ENCODE peak calls at places on chromosomes 4 and X, in four cellular contexts. S is NB4, H is upper lobe of right lung, R is neural progenitor cell. C is an unnamed sample.

GRCh38 chr4:120691106-120691505 is 231.4 kb downstream of the PRDM5 start:
- DNase-seq in S (no peak), H (no peak), R (no peak), C (no peak)

GRCh38 chr4:150619032-150619431 is 37.1 kb downstream of the MAB21L2 start:
- DNase-seq in S (no peak), H (no peak), R (no peak), C (peak)

GRCh38 chrX:15404712-15405111 is 20.5 kb upstream of the VEGFD start:
- DNase-seq in S (peak), H (no peak), R (no peak), C (peak)

GRCh38 chrX:53684415-53685192 is 1.9 kb downstream of the HUWE1 start:
- DNase-seq in S (no peak), H (no peak), R (no peak), C (no peak)

GRCh38 chr4:176883108-176883550 is 90.4 kb upstream of the VEGFC start:
- DNase-seq in S (no peak), H (no peak), R (no peak), C (peak)

GRCh38 chrX:2137882-2138281 is 362.9 kb downstream of the DHRSX start:
- DNase-seq in S (no peak), H (no peak), R (no peak), C (no peak)

GRCh38 chr4:73414936-73415271 is 10.8 kb downstream of the ALB start:
- DNase-seq in S (no peak), H (no peak), R (no peak), C (no peak)

GRCh38 chr4:76883147-76883546 is 14.8 kb downstream of the SOWAHB start:
- DNase-seq in S (no peak), H (no peak), R (no peak), C (peak)

GRCh38 chrX:15413101-15413500 is 28.9 kb upstream of the VEGFD start:
- DNase-seq in S (no peak), H (no peak), R (peak), C (no peak)

GRCh38 chr4:26088433-26088928 is 174.5 kb downstream of the SMIM20 start:
- DNase-seq in S (peak), H (no peak), R (no peak), C (peak)

GRCh38 chrX:100864967-100865366 is 9.2 kb downstream of the NOX1 start:
- DNase-seq in S (no peak), H (no peak), R (no peak), C (peak)

GRCh38 chr4:36177946-36178345 is 66.4 kb downstream of the ARAP2 start:
- DNase-seq in S (no peak), H (no peak), R (no peak), C (no peak)

GRCh38 chr4:188145626-188146025 is 6.4 kb downstream of the TRIML1 start:
- DNase-seq in S (no peak), H (no peak), R (no peak), C (no peak)

GRCh38 chrX:72576161-72576896 is 3.7 kb upstream of the HDAC8 start:
- DNase-seq in S (peak), H (no peak), R (no peak), C (peak)

GRCh38 chr4:19947349-19947748 is 304.4 kb upstream of the SLIT2 start:
- DNase-seq in S (no peak), H (no peak), R (no peak), C (peak)

GRCh38 chr4:25190407-25190806 is 30.2 kb upstream of the SEPSECS start:
- DNase-seq in S (no peak), H (no peak), R (no peak), C (no peak)

GRCh38 chr4:183360161-183360919 is 38.1 kb upstream of the CLDN24 start:
- DNase-seq in S (peak), H (peak), R (no peak), C (peak)

GRCh38 chr4:37641352-37641751 is 44.8 kb downstream of the RELL1 start:
- DNase-seq in S (no peak), H (no peak), R (no peak), C (no peak)

GRCh38 chrX:107725761-107726555 is 49.6 kb downstream of the TSC22D3 start:
- DNase-seq in S (no peak), H (no peak), R (no peak), C (no peak)

GRCh38 chr4:26346203-26346620 is 25.4 kb downstream of the RBPJ start:
- DNase-seq in S (no peak), H (no peak), R (peak), C (peak)

GRCh38 chrX:135520022-135520552 is 373 bp upstream of the INTS6L start:
- DNase-seq in S (no peak), H (no peak), R (peak), C (peak)

GRCh38 chr4:3525532-3526430 is 6.4 kb downstream of the LRPAP1 start:
- DNase-seq in S (no peak), H (peak), R (no peak), C (no peak)

GRCh38 chrX:128781506-128781905 is 729.3 kb upstream of the ACTRT1 start:
- DNase-seq in S (peak), H (no peak), R (peak), C (no peak)

GRCh38 chrX:40527543-40527942 is 53.2 kb upstream of the ATP6AP2 start:
- DNase-seq in S (no peak), H (no peak), R (no peak), C (no peak)

GRCh38 chrX:44223150-44223549 is 120.3 kb downstream of the EFHC2 start:
- DNase-seq in S (no peak), H (no peak), R (no peak), C (peak)

GRCh38 chr4:40579983-40580382 is 49.7 kb downstream of the RBM47 start:
- DNase-seq in S (no peak), H (no peak), R (no peak), C (peak)

GRCh38 chrX:18964880-18965279 is 19.0 kb downstream of the PHKA2 start:
- DNase-seq in S (no peak), H (no peak), R (no peak), C (no peak)

GRCh38 chrX:154549766-154550165 is 2.3 kb downstream of the IKBKG start:
- DNase-seq in S (no peak), H (no peak), R (no peak), C (no peak)

GRCh38 chr4:77538574-77539157 is 67.0 kb upstream of the CXCL13 start:
- DNase-seq in S (no peak), H (no peak), R (no peak), C (peak)

GRCh38 chrX:14829643-14830042 is 43.2 kb downstream of the FANCB start:
- DNase-seq in S (no peak), H (no peak), R (no peak), C (no peak)

GRCh38 chr4:38132843-38133662 is 172.9 kb downstream of the PTTG2 start:
- DNase-seq in S (no peak), H (no peak), R (no peak), C (no peak)

GRCh38 chr4:108833041-108833440 is 70.2 kb upstream of the ETNPPL start:
- DNase-seq in S (no peak), H (no peak), R (peak), C (no peak)
- TF ChIP-seq CTCF in S (no peak), H (no peak), R (peak), C (no peak)

GRCh38 chr4:109576462-109576861 is 16.4 kb downstream of the MCUB start:
- DNase-seq in S (peak), H (no peak), R (no peak), C (peak)

GRCh38 chr4:109572154-109572553 is 12.1 kb downstream of the MCUB start:
- DNase-seq in S (no peak), H (no peak), R (no peak), C (no peak)

GRCh38 chr4:109574931-109575804 is 15.1 kb downstream of the MCUB start:
- DNase-seq in S (no peak), H (no peak), R (no peak), C (no peak)

GRCh38 chr4:109571494-109571893 is 11.4 kb downstream of the MCUB start:
- DNase-seq in S (no peak), H (no peak), R (no peak), C (no peak)

GRCh38 chr4:109574443-109574850 is 14.4 kb downstream of the MCUB start:
- DNase-seq in S (peak), H (no peak), R (no peak), C (peak)
- TF ChIP-seq CTCF in S (no peak), H (peak), R (peak), C (peak)

GRCh38 chr4:52600275-52600674 is 58.8 kb downstream of the USP46 start:
- DNase-seq in S (no peak), H (no peak), R (no peak), C (no peak)
- TF ChIP-seq CTCF in S (no peak), H (no peak), R (no peak), C (no peak)

GRCh38 chr4:164261831-164262230 is 492.1 kb upstream of the SMIM31 start:
- DNase-seq in S (no peak), H (no peak), R (no peak), C (no peak)
- TF ChIP-seq CTCF in S (no peak), H (no peak), R (no peak), C (no peak)

GRCh38 chr4:140705625-140706275 is 50.4 kb downstream of the TBC1D9 start:
- DNase-seq in S (no peak), H (no peak), R (no peak), C (no peak)

GRCh38 chr4:140704964-140705363 is 51.2 kb downstream of the TBC1D9 start:
- DNase-seq in S (no peak), H (no peak), R (no peak), C (no peak)

GRCh38 chr4:140706665-140707064 is 49.5 kb downstream of the TBC1D9 start:
- DNase-seq in S (no peak), H (no peak), R (no peak), C (no peak)

GRCh38 chr4:140706276-140706625 is 49.9 kb downstream of the TBC1D9 start:
- DNase-seq in S (no peak), H (no peak), R (no peak), C (no peak)

GRCh38 chr4:140707325-140707724 is 48.9 kb downstream of the TBC1D9 start:
- DNase-seq in S (no peak), H (no peak), R (no peak), C (no peak)
- TF ChIP-seq CTCF in S (no peak), H (no peak), R (no peak), C (no peak)

DNA sequence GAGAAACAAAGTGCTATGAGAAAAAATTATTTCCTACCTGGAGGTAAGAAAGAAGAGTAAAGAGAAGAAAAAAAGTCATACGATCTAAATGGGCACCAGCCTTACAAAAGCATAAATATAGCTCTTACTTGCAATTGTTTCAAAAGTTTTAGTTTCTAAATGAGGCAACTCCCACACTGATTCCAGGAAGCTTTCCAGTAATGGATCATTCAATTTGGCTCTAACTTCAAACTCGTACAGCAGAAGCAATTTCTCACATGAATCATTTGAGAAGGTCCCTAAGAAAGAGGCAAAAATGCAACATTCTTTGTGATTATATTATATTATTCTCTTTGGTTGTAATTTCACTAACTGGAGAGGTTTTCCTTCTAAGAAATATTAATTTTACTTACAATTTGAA is 109.9 kb downstream of the DLG3 start:
- DNase-seq in S (no peak), H (no peak), R (no peak), C (peak)
- TF ChIP-seq CTCF in S (no peak), H (no peak), R (no peak), C (no peak)

DNA sequence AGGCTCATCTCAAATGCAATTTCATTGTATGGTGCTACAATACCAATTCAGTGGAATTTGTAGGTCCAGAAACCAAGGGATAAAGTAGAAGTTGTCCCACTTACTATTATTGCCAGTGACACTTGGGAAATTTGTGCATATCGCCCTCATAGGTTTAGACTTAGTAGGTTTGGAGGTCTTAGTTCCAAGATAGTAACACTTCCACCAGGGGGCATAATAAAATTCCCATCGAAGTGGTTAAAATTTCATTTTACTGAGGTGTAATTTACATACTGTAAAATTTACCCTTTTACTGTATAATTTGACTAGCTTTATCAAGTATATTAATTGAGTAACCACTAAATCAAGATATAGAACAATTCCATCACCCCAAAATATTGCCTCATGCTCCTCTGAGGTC is 174.6 kb downstream of the INPP4B start:
- DNase-seq in S (no peak), H (no peak), R (peak), C (peak)
- TF ChIP-seq CTCF in S (no peak), H (no peak), R (peak), C (no peak)